ENCODE peak calls at places on chromosomes 13 and 19, in eight cellular contexts. One of them, this sample, is unnamed.

GRCh38 chr13:29846475-29847256 is 3.8 kb downstream of the UBL3 start:
- DNase-seq in ovary: no peak
- DNase-seq in breast epithelium: no peak
- DNase-seq in suprapubic skin: no peak
- DNase-seq in lower lobe of right lung: no peak
- DNase-seq in astrocyte of the spinal cord: peak
- DNase-seq in pancreas: no peak
- DNase-seq in omental fat pad: no peak
- DNase-seq in this sample: no peak

GRCh38 chr19:6613711-6614110 is 22.8 kb upstream of the CD70 start:
- DNase-seq in astrocyte of the spinal cord: no peak
- DNase-seq in pancreas: no peak
- DNase-seq in breast epithelium: no peak
- DNase-seq in suprapubic skin: no peak
- DNase-seq in omental fat pad: no peak
- DNase-seq in lower lobe of right lung: no peak
- DNase-seq in ovary: no peak
- DNase-seq in this sample: peak

GRCh38 chr13:63308585-63308984 is 1892.9 kb upstream of the PCDH20 start:
- DNase-seq in ovary: no peak
- DNase-seq in breast epithelium: no peak
- DNase-seq in astrocyte of the spinal cord: no peak
- DNase-seq in omental fat pad: no peak
- DNase-seq in suprapubic skin: no peak
- DNase-seq in lower lobe of right lung: no peak
- DNase-seq in pancreas: no peak
- DNase-seq in this sample: no peak

GRCh38 chr13:73715114-73715909 is 418.9 kb downstream of the KLF12 start:
- DNase-seq in suprapubic skin: no peak
- DNase-seq in breast epithelium: no peak
- DNase-seq in lower lobe of right lung: peak
- DNase-seq in astrocyte of the spinal cord: no peak
- DNase-seq in omental fat pad: no peak
- DNase-seq in ovary: no peak
- DNase-seq in pancreas: no peak
- DNase-seq in this sample: no peak

GRCh38 chr19:52464798-52465470 is 11.6 kb downstream of the ZNF578 start:
- DNase-seq in ovary: no peak
- DNase-seq in astrocyte of the spinal cord: no peak
- DNase-seq in breast epithelium: no peak
- DNase-seq in suprapubic skin: no peak
- DNase-seq in omental fat pad: no peak
- DNase-seq in pancreas: no peak
- DNase-seq in lower lobe of right lung: no peak
- DNase-seq in this sample: no peak

GRCh38 chr13:32117696-32118095 is 86.1 kb downstream of the FRY start:
- DNase-seq in lower lobe of right lung: peak
- DNase-seq in ovary: no peak
- DNase-seq in suprapubic skin: no peak
- DNase-seq in astrocyte of the spinal cord: no peak
- DNase-seq in pancreas: peak
- DNase-seq in breast epithelium: no peak
- DNase-seq in omental fat pad: no peak
- DNase-seq in this sample: no peak

GRCh38 chr19:45767881-45768643 is 990 bp downstream of the SIX5 start:
- DNase-seq in ovary: peak
- DNase-seq in suprapubic skin: peak
- DNase-seq in breast epithelium: peak
- DNase-seq in pancreas: peak
- DNase-seq in omental fat pad: no peak
- DNase-seq in lower lobe of right lung: peak
- DNase-seq in astrocyte of the spinal cord: peak
- DNase-seq in this sample: no peak

GRCh38 chr19:33063356-33064116 is 1.2 kb downstream of the RHPN2 start:
- DNase-seq in astrocyte of the spinal cord: peak
- DNase-seq in pancreas: peak
- DNase-seq in breast epithelium: no peak
- DNase-seq in lower lobe of right lung: peak
- DNase-seq in suprapubic skin: no peak
- DNase-seq in omental fat pad: no peak
- DNase-seq in ovary: peak
- DNase-seq in this sample: no peak

GRCh38 chr13:95002968-95003813 is 290.8 kb upstream of the SOX21 start:
- DNase-seq in pancreas: no peak
- DNase-seq in omental fat pad: no peak
- DNase-seq in astrocyte of the spinal cord: no peak
- DNase-seq in suprapubic skin: no peak
- DNase-seq in ovary: no peak
- DNase-seq in lower lobe of right lung: no peak
- DNase-seq in breast epithelium: no peak
- DNase-seq in this sample: no peak

GRCh38 chr13:76643596-76643995 is 242.6 kb downstream of the KCTD12 start:
- DNase-seq in suprapubic skin: no peak
- DNase-seq in astrocyte of the spinal cord: no peak
- DNase-seq in breast epithelium: no peak
- DNase-seq in pancreas: no peak
- DNase-seq in lower lobe of right lung: no peak
- DNase-seq in ovary: no peak
- DNase-seq in omental fat pad: no peak
- DNase-seq in this sample: no peak

GRCh38 chr13:77480071-77480470 is 55.4 kb upstream of the SCEL start:
- DNase-seq in pancreas: no peak
- DNase-seq in astrocyte of the spinal cord: no peak
- DNase-seq in suprapubic skin: no peak
- DNase-seq in lower lobe of right lung: no peak
- DNase-seq in omental fat pad: no peak
- DNase-seq in breast epithelium: no peak
- DNase-seq in ovary: no peak
- DNase-seq in this sample: no peak

GRCh38 chr13:98370806-98371553 is 193.9 kb upstream of the RNF113B start:
- DNase-seq in breast epithelium: no peak
- DNase-seq in lower lobe of right lung: no peak
- DNase-seq in suprapubic skin: no peak
- DNase-seq in pancreas: peak
- DNase-seq in astrocyte of the spinal cord: peak
- DNase-seq in ovary: peak
- DNase-seq in omental fat pad: no peak
- DNase-seq in this sample: peak

GRCh38 chr19:30406220-30406944 is 34.2 kb downstream of the ZNF536 start:
- DNase-seq in lower lobe of right lung: no peak
- DNase-seq in suprapubic skin: no peak
- DNase-seq in astrocyte of the spinal cord: no peak
- DNase-seq in pancreas: no peak
- DNase-seq in breast epithelium: no peak
- DNase-seq in omental fat pad: no peak
- DNase-seq in ovary: no peak
- DNase-seq in this sample: no peak

GRCh38 chr13:101875717-101876393 is 423.4 kb downstream of the ITGBL1 start:
- DNase-seq in breast epithelium: no peak
- DNase-seq in pancreas: no peak
- DNase-seq in suprapubic skin: no peak
- DNase-seq in astrocyte of the spinal cord: peak
- DNase-seq in lower lobe of right lung: no peak
- DNase-seq in ovary: no peak
- DNase-seq in omental fat pad: no peak
- DNase-seq in this sample: peak

GRCh38 chr13:25920277-25920676 is 131.5 kb downstream of the SHISA2 start:
- DNase-seq in pancreas: no peak
- DNase-seq in astrocyte of the spinal cord: no peak
- DNase-seq in ovary: no peak
- DNase-seq in lower lobe of right lung: no peak
- DNase-seq in suprapubic skin: no peak
- DNase-seq in omental fat pad: no peak
- DNase-seq in breast epithelium: no peak
- DNase-seq in this sample: no peak

GRCh38 chr13:94342436-94343242 is 136.8 kb downstream of the DCT start:
- DNase-seq in pancreas: no peak
- DNase-seq in suprapubic skin: no peak
- DNase-seq in omental fat pad: no peak
- DNase-seq in breast epithelium: no peak
- DNase-seq in astrocyte of the spinal cord: no peak
- DNase-seq in lower lobe of right lung: no peak
- DNase-seq in ovary: no peak
- DNase-seq in this sample: no peak

GRCh38 chr13:107185889-107186288 is 618.0 kb upstream of the ARGLU1 start:
- DNase-seq in breast epithelium: no peak
- DNase-seq in omental fat pad: no peak
- DNase-seq in lower lobe of right lung: no peak
- DNase-seq in suprapubic skin: no peak
- DNase-seq in pancreas: no peak
- DNase-seq in ovary: no peak
- DNase-seq in astrocyte of the spinal cord: peak
- DNase-seq in this sample: no peak

GRCh38 chr19:4368128-4368820 is 24.9 kb downstream of the MPND start:
- DNase-seq in suprapubic skin: no peak
- DNase-seq in astrocyte of the spinal cord: no peak
- DNase-seq in ovary: no peak
- DNase-seq in breast epithelium: no peak
- DNase-seq in omental fat pad: no peak
- DNase-seq in lower lobe of right lung: peak
- DNase-seq in pancreas: peak
- DNase-seq in this sample: no peak

DNA sequence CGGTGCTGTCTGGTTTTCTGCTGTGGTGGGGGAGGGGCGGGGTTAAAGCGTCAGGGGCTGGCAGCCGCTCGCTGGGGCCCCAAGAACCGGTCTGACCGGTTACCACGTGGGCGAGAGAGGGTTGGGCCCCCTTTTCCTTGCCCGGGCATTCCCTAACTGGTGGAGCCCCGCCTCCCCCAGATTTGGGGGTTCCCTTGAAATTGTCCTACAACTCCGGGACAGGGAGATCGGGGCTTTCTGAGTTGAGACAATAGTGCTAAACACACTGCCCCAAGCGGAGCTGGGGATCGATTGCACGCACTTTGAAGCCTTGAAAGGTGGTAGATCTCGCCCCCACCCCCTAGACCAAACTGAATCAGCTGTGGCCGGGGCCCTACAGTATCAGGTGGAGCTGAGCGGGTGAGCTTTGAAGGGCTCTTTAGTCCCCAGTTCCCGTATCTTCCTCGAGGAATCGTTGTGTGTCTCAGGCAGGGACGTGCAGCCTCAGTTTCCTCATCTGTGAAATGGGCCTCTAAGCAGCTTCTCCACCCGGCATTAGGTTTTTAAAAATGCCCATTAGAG is 4.8 kb downstream of the IER2 start:
- DNase-seq in suprapubic skin: peak
- DNase-seq in ovary: peak
- DNase-seq in omental fat pad: peak
- DNase-seq in astrocyte of the spinal cord: peak
- DNase-seq in pancreas: peak
- DNase-seq in breast epithelium: peak
- DNase-seq in lower lobe of right lung: peak
- DNase-seq in this sample: no peak
- TF ChIP-seq CTCF in suprapubic skin: no peak
- TF ChIP-seq CTCF in ovary: no peak
- TF ChIP-seq CTCF in omental fat pad: no peak
- TF ChIP-seq CTCF in astrocyte of the spinal cord: peak
- TF ChIP-seq CTCF in pancreas: no peak
- TF ChIP-seq CTCF in breast epithelium: no peak
- TF ChIP-seq CTCF in lower lobe of right lung: peak
- TF ChIP-seq CTCF in this sample: peak

GRCh38 chr13:50244913-50245574 is 229.8 kb downstream of the KCNRG start:
- DNase-seq in suprapubic skin: no peak
- DNase-seq in omental fat pad: no peak
- DNase-seq in astrocyte of the spinal cord: peak
- DNase-seq in ovary: no peak
- DNase-seq in pancreas: no peak
- DNase-seq in lower lobe of right lung: no peak
- DNase-seq in breast epithelium: peak
- DNase-seq in this sample: peak
- TF ChIP-seq CTCF in suprapubic skin: no peak
- TF ChIP-seq CTCF in omental fat pad: no peak
- TF ChIP-seq CTCF in astrocyte of the spinal cord: no peak
- TF ChIP-seq CTCF in ovary: no peak
- TF ChIP-seq CTCF in pancreas: no peak
- TF ChIP-seq CTCF in lower lobe of right lung: no peak
- TF ChIP-seq CTCF in breast epithelium: no peak
- TF ChIP-seq CTCF in this sample: no peak

GRCh38 chr19:18321729-18322091 is 1.2 kb downstream of the LSM4 start:
- DNase-seq in lower lobe of right lung: no peak
- DNase-seq in breast epithelium: no peak
- DNase-seq in omental fat pad: no peak
- DNase-seq in suprapubic skin: no peak
- DNase-seq in astrocyte of the spinal cord: peak
- DNase-seq in ovary: no peak
- DNase-seq in pancreas: no peak
- DNase-seq in this sample: no peak

GRCh38 chr19:18320865-18321728 is 1.8 kb downstream of the LSM4 start:
- DNase-seq in omental fat pad: no peak
- DNase-seq in ovary: no peak
- DNase-seq in suprapubic skin: no peak
- DNase-seq in lower lobe of right lung: peak
- DNase-seq in pancreas: no peak
- DNase-seq in breast epithelium: no peak
- DNase-seq in astrocyte of the spinal cord: no peak
- DNase-seq in this sample: no peak

GRCh38 chr19:18322759-18323460 is at the start of gene LSM4:
- DNase-seq in ovary: peak
- DNase-seq in suprapubic skin: peak
- DNase-seq in astrocyte of the spinal cord: peak
- DNase-seq in omental fat pad: peak
- DNase-seq in breast epithelium: peak
- DNase-seq in pancreas: peak
- DNase-seq in lower lobe of right lung: peak
- DNase-seq in this sample: peak

GRCh38 chr19:18319591-18320135 is 3.2 kb downstream of the LSM4 start:
- DNase-seq in ovary: no peak
- DNase-seq in astrocyte of the spinal cord: no peak
- DNase-seq in lower lobe of right lung: peak
- DNase-seq in omental fat pad: no peak
- DNase-seq in suprapubic skin: no peak
- DNase-seq in pancreas: peak
- DNase-seq in breast epithelium: no peak
- DNase-seq in this sample: no peak

GRCh38 chr19:18322318-18322758 is 538 bp downstream of the LSM4 start:
- DNase-seq in ovary: no peak
- DNase-seq in lower lobe of right lung: peak
- DNase-seq in pancreas: no peak
- DNase-seq in astrocyte of the spinal cord: peak
- DNase-seq in omental fat pad: no peak
- DNase-seq in breast epithelium: no peak
- DNase-seq in suprapubic skin: no peak
- DNase-seq in this sample: no peak
- TF ChIP-seq CTCF in ovary: no peak
- TF ChIP-seq CTCF in lower lobe of right lung: peak
- TF ChIP-seq CTCF in pancreas: no peak
- TF ChIP-seq CTCF in astrocyte of the spinal cord: peak
- TF ChIP-seq CTCF in omental fat pad: no peak
- TF ChIP-seq CTCF in breast epithelium: no peak
- TF ChIP-seq CTCF in suprapubic skin: no peak
- TF ChIP-seq CTCF in this sample: peak

DNA sequence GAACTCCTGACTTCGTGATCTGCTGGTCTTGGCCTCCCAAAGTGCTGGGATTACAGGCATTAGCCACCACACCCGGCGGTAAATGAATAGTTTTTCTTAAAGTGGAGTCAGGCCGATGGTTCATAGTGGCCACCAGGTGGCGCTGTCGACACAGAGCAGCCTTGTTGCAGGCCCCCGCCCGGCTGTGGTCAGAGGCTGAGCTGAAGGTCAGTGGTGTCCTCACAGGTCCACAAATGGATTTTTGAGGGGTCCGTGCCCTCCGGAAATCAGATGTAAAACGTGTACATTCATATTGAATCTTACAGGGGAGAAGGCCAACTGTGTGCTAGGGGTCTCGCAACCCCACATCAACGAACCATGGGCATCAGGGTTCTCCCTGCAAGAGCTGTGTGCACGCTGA is 13.4 kb upstream of the WDR18 start:
- DNase-seq in breast epithelium: no peak
- DNase-seq in lower lobe of right lung: no peak
- DNase-seq in omental fat pad: no peak
- DNase-seq in pancreas: no peak
- DNase-seq in suprapubic skin: no peak
- DNase-seq in ovary: no peak
- DNase-seq in astrocyte of the spinal cord: no peak
- DNase-seq in this sample: no peak
- TF ChIP-seq CTCF in breast epithelium: no peak
- TF ChIP-seq CTCF in lower lobe of right lung: peak
- TF ChIP-seq CTCF in omental fat pad: no peak
- TF ChIP-seq CTCF in pancreas: peak
- TF ChIP-seq CTCF in suprapubic skin: peak
- TF ChIP-seq CTCF in ovary: peak
- TF ChIP-seq CTCF in astrocyte of the spinal cord: peak
- TF ChIP-seq CTCF in this sample: peak

This sample was measured in AG09319.